ENCODE peak calls at places on chromosomes 1 and 21, in five cellular contexts. One of them, this sample, is unnamed.

GRCh38 chr1:53579221-53580008 is 120.2 kb downstream of the DMRTB1 start:
- DNase-seq in GM12878: no peak
- DNase-seq in HepG2: no peak
- DNase-seq in K562: peak
- DNase-seq in A549: no peak
- DNase-seq in this sample: no peak

GRCh38 chr1:78339490-78339889 is 151.3 kb upstream of the PTGFR start:
- DNase-seq in HepG2: no peak
- DNase-seq in K562: no peak
- DNase-seq in A549: no peak
- DNase-seq in GM12878: no peak
- DNase-seq in this sample: no peak

GRCh38 chr1:85244271-85245053 is 15.0 kb downstream of the C1orf52 start:
- DNase-seq in K562: peak
- DNase-seq in HepG2: no peak
- DNase-seq in GM12878: no peak
- DNase-seq in A549: no peak
- DNase-seq in this sample: no peak

GRCh38 chr1:16162163-16162822 is 6.4 kb upstream of the EPHA2 start:
- DNase-seq in HepG2: no peak
- DNase-seq in A549: no peak
- DNase-seq in K562: peak
- DNase-seq in GM12878: no peak
- DNase-seq in this sample: peak

GRCh38 chr1:1162597-1163537 is 10.8 kb upstream of the TTLL10 start:
- DNase-seq in A549: no peak
- DNase-seq in K562: no peak
- DNase-seq in HepG2: no peak
- DNase-seq in GM12878: no peak
- DNase-seq in this sample: peak

GRCh38 chr1:183989604-183990003 is 47.9 kb downstream of the COLGALT2 start:
- DNase-seq in A549: no peak
- DNase-seq in HepG2: no peak
- DNase-seq in K562: no peak
- DNase-seq in GM12878: no peak
- DNase-seq in this sample: no peak

GRCh38 chr1:168709407-168709891 is 19.6 kb downstream of the DPT start:
- DNase-seq in HepG2: no peak
- DNase-seq in A549: peak
- DNase-seq in GM12878: no peak
- DNase-seq in K562: no peak
- DNase-seq in this sample: no peak

GRCh38 chr1:202034683-202035462 is 24.5 kb downstream of the ELF3 start:
- DNase-seq in A549: peak
- DNase-seq in HepG2: peak
- DNase-seq in K562: peak
- DNase-seq in GM12878: peak
- DNase-seq in this sample: no peak

GRCh38 chr1:63824386-63824898 is 50.6 kb downstream of the ROR1 start:
- DNase-seq in K562: no peak
- DNase-seq in HepG2: no peak
- DNase-seq in A549: no peak
- DNase-seq in GM12878: no peak
- DNase-seq in this sample: no peak

GRCh38 chr1:241916196-241916595 is 41.4 kb upstream of the BECN2 start:
- DNase-seq in GM12878: no peak
- DNase-seq in HepG2: peak
- DNase-seq in K562: no peak
- DNase-seq in A549: no peak
- DNase-seq in this sample: no peak

GRCh38 chr1:33438364-33439145 is 7.7 kb upstream of the PHC2 start:
- DNase-seq in HepG2: no peak
- DNase-seq in K562: peak
- DNase-seq in GM12878: no peak
- DNase-seq in A549: no peak
- DNase-seq in this sample: no peak

GRCh38 chr1:193406901-193407300 is 220.5 kb upstream of the B3GALT2 start:
- DNase-seq in A549: peak
- DNase-seq in GM12878: no peak
- DNase-seq in K562: peak
- DNase-seq in HepG2: peak
- DNase-seq in this sample: peak

GRCh38 chr1:210841926-210842625 is 291.9 kb downstream of the KCNH1 start:
- DNase-seq in HepG2: no peak
- DNase-seq in K562: no peak
- DNase-seq in GM12878: no peak
- DNase-seq in A549: no peak
- DNase-seq in this sample: no peak

GRCh38 chr1:89794406-89794805 is 26.4 kb upstream of the LRRC8D start:
- DNase-seq in A549: no peak
- DNase-seq in K562: no peak
- DNase-seq in GM12878: no peak
- DNase-seq in HepG2: no peak
- DNase-seq in this sample: peak

GRCh38 chr1:28553229-28553930 is 495 bp downstream of the TRNAU1AP start:
- DNase-seq in HepG2: no peak
- DNase-seq in GM12878: peak
- DNase-seq in A549: no peak
- DNase-seq in K562: peak
- DNase-seq in this sample: peak
- TF ChIP-seq JUNB in HepG2: no peak
- TF ChIP-seq JUNB in GM12878: no peak
- TF ChIP-seq JUNB in A549: no peak
- TF ChIP-seq JUNB in K562: no peak
- TF ChIP-seq JUNB in this sample: no peak

DNA sequence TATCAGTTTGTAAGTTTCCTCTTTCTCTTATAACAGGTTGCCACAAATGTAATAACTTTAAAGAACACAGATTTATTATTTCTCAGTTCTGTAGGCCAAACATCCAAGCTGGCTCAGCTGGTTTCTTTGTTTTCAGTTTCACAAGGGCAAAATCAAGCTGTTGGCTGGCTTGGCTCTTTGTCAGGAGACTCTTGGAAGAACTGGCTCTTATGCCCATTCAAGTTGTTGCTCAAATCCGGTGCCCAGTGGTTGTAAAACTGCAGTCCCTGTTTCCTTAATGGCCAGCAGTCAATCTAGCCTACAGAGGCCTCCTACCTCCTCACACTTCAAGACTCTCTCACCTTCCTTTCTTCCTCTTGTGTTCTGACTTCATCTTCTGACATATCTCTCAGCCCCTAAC is 1171.0 kb downstream of the MRPL39 start:
- DNase-seq in K562: no peak
- DNase-seq in A549: no peak
- DNase-seq in HepG2: no peak
- DNase-seq in GM12878: no peak
- DNase-seq in this sample: no peak
- TF ChIP-seq JUNB in K562: no peak
- TF ChIP-seq JUNB in A549: no peak
- TF ChIP-seq JUNB in HepG2: no peak
- TF ChIP-seq JUNB in GM12878: no peak
- TF ChIP-seq JUNB in this sample: no peak

GRCh38 chr21:25838809-25839208 is 104.0 kb downstream of the GABPA start:
- DNase-seq in A549: no peak
- DNase-seq in GM12878: no peak
- DNase-seq in K562: no peak
- DNase-seq in HepG2: no peak
- DNase-seq in this sample: no peak

GRCh38 chr21:25845729-25846256 is 111.0 kb downstream of the GABPA start:
- DNase-seq in GM12878: no peak
- DNase-seq in K562: no peak
- DNase-seq in A549: no peak
- DNase-seq in HepG2: no peak
- DNase-seq in this sample: no peak

GRCh38 chr21:25837545-25838263 is 102.9 kb downstream of the GABPA start:
- DNase-seq in A549: no peak
- DNase-seq in GM12878: no peak
- DNase-seq in K562: no peak
- DNase-seq in HepG2: no peak
- DNase-seq in this sample: no peak

GRCh38 chr21:25848309-25848708 is 113.5 kb downstream of the GABPA start:
- DNase-seq in K562: no peak
- DNase-seq in A549: no peak
- DNase-seq in HepG2: no peak
- DNase-seq in GM12878: no peak
- DNase-seq in this sample: no peak

DNA sequence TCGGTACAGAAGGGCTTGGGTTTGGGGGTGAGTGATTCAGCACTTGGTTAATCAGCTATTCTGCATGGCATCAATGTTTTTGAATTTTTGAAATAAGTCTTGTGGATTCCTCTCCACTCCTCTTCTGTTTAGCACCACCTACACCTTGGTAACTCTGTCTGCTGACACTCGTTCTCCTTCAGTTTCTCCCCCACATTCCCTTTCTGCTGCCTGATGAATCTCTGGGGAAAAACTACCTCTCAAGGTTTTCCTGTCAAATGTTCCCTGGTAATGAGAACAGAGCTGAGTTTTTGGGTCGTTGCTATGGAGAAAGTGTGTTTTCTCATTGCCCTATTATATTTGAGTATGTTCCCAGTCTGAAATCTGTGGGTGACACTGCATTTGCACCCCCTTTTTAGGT is 108.2 kb downstream of the GABPA start:
- DNase-seq in K562: no peak
- DNase-seq in GM12878: no peak
- DNase-seq in HepG2: no peak
- DNase-seq in A549: no peak
- DNase-seq in this sample: no peak
- TF ChIP-seq JUNB in K562: no peak
- TF ChIP-seq JUNB in GM12878: no peak
- TF ChIP-seq JUNB in HepG2: no peak
- TF ChIP-seq JUNB in A549: no peak
- TF ChIP-seq JUNB in this sample: no peak

DNA sequence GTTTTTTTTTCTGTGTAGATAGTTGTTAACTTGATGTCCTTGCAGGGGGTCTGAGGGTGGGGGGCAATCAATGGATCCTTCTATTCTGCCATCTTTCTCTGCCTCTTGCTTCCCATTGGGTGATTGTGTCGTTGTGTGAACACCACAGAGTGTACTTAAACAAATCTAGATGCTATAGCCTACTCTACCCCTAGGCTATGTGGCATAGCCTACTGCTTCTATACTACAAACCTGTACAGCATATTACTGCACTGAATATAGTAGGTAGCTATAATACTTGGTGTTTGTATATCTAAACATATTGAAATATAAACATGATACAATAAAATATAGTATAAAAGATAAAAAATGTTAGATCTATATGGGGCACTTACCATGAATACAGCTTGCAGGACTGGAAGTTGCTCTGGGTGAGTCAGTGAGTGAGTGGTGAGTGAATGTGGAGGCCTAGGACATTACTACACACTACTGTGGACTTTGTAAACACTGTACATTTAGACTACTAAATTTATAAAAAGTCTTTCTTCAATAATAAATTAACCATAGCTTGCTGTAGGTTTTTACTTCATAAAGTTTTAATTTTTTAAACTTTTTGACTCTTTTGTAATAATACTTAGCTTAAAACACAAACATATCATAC is 105.4 kb downstream of the CENPF start:
- DNase-seq in HepG2: no peak
- DNase-seq in GM12878: no peak
- DNase-seq in A549: no peak
- DNase-seq in K562: no peak
- DNase-seq in this sample: no peak
- TF ChIP-seq JUNB in HepG2: no peak
- TF ChIP-seq JUNB in GM12878: no peak
- TF ChIP-seq JUNB in A549: no peak
- TF ChIP-seq JUNB in K562: no peak
- TF ChIP-seq JUNB in this sample: no peak

DNA sequence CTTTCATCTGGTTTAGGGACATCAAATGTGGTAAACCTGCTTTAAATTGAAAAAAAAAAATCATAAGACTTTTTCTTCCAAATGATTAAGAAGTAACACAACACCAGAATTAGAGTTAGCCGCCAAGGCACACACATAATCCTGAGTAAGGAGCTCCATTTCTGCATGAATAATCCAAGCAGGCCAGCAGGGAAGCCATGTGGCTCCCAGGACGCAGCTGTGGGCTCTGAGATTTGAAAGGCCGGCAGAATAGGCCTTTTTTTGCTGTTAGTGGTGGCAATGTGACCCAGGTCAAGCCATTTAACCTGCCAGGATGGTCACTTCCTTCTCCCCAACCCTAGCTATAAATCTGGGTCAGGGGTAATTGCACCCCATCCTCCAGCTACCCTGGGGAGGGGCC is 178.4 kb downstream of the RHOU start:
- DNase-seq in K562: no peak
- DNase-seq in GM12878: no peak
- DNase-seq in A549: no peak
- DNase-seq in HepG2: no peak
- DNase-seq in this sample: no peak
- TF ChIP-seq JUNB in K562: no peak
- TF ChIP-seq JUNB in GM12878: no peak
- TF ChIP-seq JUNB in A549: no peak
- TF ChIP-seq JUNB in HepG2: no peak
- TF ChIP-seq JUNB in this sample: no peak

DNA sequence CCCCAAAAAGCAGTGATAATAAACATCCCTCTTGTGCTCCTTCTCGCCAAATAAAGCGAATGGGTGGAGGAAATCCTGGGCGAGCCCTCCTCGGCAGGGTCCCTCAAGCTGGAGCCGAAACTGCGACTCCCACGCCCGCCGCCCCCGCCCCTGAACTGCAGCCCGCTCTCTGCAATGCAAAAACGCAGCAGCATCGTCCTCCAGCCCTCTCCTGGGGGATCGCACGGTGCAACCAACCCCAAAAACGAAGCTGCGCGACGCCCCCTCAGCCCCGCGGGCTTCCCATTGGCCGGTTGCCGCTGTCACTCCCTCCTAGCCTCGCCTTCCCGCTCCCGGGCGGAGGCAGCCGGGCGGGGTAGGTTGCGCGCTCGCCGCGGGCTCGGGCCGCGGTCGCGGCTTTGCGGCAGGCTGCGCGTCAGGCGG is at the start of gene TMCC2:
- DNase-seq in GM12878: no peak
- DNase-seq in HepG2: peak
- DNase-seq in K562: peak
- DNase-seq in A549: peak
- DNase-seq in this sample: peak
- TF ChIP-seq JUNB in GM12878: no peak
- TF ChIP-seq JUNB in HepG2: no peak
- TF ChIP-seq JUNB in K562: no peak
- TF ChIP-seq JUNB in A549: no peak
- TF ChIP-seq JUNB in this sample: no peak

DNA sequence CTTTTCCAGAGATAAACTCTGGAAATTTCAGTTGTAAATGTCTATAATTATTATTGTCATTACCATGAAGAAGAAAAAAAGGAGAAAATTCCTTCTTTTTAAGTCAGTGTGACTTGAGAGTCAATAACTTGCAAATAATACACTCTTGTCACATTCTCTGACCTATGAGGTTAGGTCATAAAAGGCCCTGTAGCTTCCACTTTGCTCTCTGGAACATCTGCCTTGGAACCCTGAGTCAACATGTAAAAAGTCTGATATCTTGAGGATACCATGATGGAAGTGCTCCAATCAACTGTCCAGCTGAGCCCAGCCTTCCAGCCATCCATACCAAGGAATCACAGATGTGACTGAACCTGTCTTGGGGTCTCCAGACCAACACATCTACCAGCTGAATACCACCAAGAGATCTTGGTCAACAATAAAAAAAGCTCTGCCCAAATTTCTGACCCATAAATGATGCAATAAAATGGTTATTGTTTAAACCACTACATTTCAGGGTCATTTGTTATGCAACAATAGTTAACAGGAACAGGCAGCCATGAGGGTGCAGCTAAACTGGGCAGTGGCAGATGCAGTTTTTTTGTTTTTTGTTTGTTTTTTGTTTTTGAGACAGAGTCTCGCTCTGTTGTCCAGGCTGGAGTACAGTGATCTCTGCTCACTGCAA is 10.3 kb downstream of the DMRTA2 start:
- DNase-seq in A549: no peak
- DNase-seq in HepG2: no peak
- DNase-seq in K562: no peak
- DNase-seq in GM12878: no peak
- DNase-seq in this sample: no peak
- TF ChIP-seq JUNB in A549: no peak
- TF ChIP-seq JUNB in HepG2: no peak
- TF ChIP-seq JUNB in K562: no peak
- TF ChIP-seq JUNB in GM12878: no peak
- TF ChIP-seq JUNB in this sample: no peak

This sample was measured in GM23338.